ENCODE peak calls at places on chromosomes 7 and 10, in six cellular contexts. J is mesendoderm, P is IMR-90, A is trophoblast cell, H is H9, X is mesenchymal stem cell. M is an unnamed sample.

GRCh38 chr7:33862946-33863814 is 42.2 kb upstream of the BMPER start:
- DNase-seq in X (no peak), H (no peak), P (no peak), J (no peak), A (no peak), M (no peak)

GRCh38 chr10:71735709-71736569 is 16.4 kb upstream of the C10orf105 start:
- DNase-seq in H (no peak), X (no peak), A (no peak), P (no peak), J (no peak), M (no peak)

GRCh38 chr10:102342958-102343357 is 52.5 kb upstream of the NFKB2 start:
- DNase-seq in H (no peak), J (peak), A (no peak), P (peak), X (peak), M (no peak)

GRCh38 chr10:86632009-86632800 is 22.1 kb upstream of the OPN4 start:
- DNase-seq in J (peak), X (peak), A (no peak), H (peak), P (no peak), M (peak)

GRCh38 chr7:151715661-151716338 is 161.1 kb downstream of the PRKAG2 start:
- DNase-seq in J (no peak), A (no peak), P (no peak), H (no peak), X (no peak), M (no peak)

GRCh38 chr10:115384665-115385064 is 291.5 kb downstream of the ATRNL1 start:
- DNase-seq in J (no peak), A (no peak), P (no peak), X (no peak), H (no peak), M (no peak)

GRCh38 chr7:129514683-129515082 is 12.4 kb downstream of the SMKR1 start:
- DNase-seq in A (no peak), H (no peak), P (peak), J (peak), X (no peak), M (no peak)

GRCh38 chr7:134625571-134625970 is 21.1 kb upstream of the BPGM start:
- DNase-seq in A (no peak), J (no peak), P (peak), X (peak), H (no peak), M (no peak)

GRCh38 chr10:121168513-121169216 is 317.5 kb downstream of the WDR11 start:
- DNase-seq in P (no peak), A (no peak), X (no peak), H (peak), J (peak), M (no peak)

GRCh38 chr7:63093481-63093880 is 905.2 kb upstream of the ZNF722 start:
- DNase-seq in A (no peak), X (no peak), H (no peak), J (no peak), P (no peak), M (no peak)

GRCh38 chr10:44233561-44234470 is 151.1 kb downstream of the CXCL12 start:
- DNase-seq in A (no peak), P (no peak), J (peak), H (peak), X (peak), M (peak)

GRCh38 chr7:94883676-94884075 is 23.7 kb upstream of the PPP1R9A start:
- DNase-seq in P (no peak), X (no peak), A (no peak), H (no peak), J (no peak), M (no peak)

GRCh38 chr10:24929056-24929544 is 23.3 kb downstream of the PRTFDC1 start:
- DNase-seq in P (no peak), X (peak), H (no peak), J (no peak), A (no peak), M (no peak)

DNA sequence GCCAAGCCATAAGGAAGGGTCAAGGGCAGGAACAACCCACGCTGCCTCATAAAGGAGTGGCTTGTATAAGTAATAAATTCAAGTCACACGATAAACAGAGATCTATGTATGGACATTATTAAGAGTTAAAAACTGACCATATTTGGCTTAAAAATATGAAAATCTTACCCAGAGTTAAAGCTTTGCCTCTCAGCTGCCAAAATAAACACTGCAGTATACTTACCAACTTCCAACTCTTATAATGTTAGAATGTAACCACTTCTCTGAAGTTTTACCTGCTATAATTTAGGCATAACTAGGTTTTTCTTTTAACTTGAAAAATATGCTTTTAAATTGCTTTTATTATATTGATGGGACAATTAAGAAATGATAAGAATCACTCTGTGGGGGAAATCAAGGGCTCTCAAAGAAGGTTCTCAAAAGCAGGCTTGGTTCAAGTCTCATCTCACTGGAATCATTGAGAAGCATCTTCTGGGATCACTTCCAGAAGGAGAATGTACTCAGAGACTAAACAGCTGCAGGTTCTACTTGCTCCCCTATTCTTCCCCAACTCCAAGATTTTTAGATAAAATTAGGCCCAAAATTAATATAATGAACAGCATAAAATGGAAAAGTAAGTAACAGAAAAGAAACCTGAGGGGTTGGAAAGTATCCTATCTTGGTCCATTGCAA is 16.1 kb upstream of the CAV2 start:
- DNase-seq in X (no peak), H (no peak), A (no peak), J (no peak), P (peak), M (no peak)
- H2AK5ac ChIP-seq in X (no peak), H (no peak), A (no peak), J (no peak), P (peak), M (no peak)

GRCh38 chr10:130207205-130207604 is 71.0 kb downstream of the GLRX3 start:
- DNase-seq in P (no peak), H (no peak), J (no peak), A (no peak), X (no peak), M (no peak)
- H2AK5ac ChIP-seq in P (no peak), H (no peak), J (no peak), A (no peak), X (no peak), M (no peak)

GRCh38 chr7:158502068-158502750 is 85.4 kb downstream of the PTPRN2 start:
- DNase-seq in P (no peak), H (no peak), J (no peak), X (no peak), A (no peak), M (no peak)
- H2AK5ac ChIP-seq in P (no peak), H (no peak), J (no peak), X (no peak), A (no peak), M (peak)

GRCh38 chr10:11783558-11783865 is 39.6 kb upstream of the PROSER2 start:
- DNase-seq in A (peak), X (no peak), H (no peak), J (no peak), P (no peak), M (no peak)

GRCh38 chr10:11787846-11788245 is 35.3 kb upstream of the PROSER2 start:
- DNase-seq in H (no peak), P (no peak), J (no peak), A (no peak), X (no peak), M (no peak)

GRCh38 chr10:11789956-11790355 is 33.2 kb upstream of the PROSER2 start:
- DNase-seq in P (no peak), A (no peak), H (no peak), J (no peak), X (no peak), M (no peak)

GRCh38 chr10:11789294-11789693 is 33.9 kb upstream of the PROSER2 start:
- DNase-seq in X (no peak), P (no peak), A (no peak), J (no peak), H (no peak), M (no peak)

GRCh38 chr10:11787374-11787773 is 35.8 kb upstream of the PROSER2 start:
- DNase-seq in X (no peak), P (no peak), J (no peak), H (no peak), A (no peak), M (no peak)
- H2AK5ac ChIP-seq in X (no peak), P (no peak), J (no peak), H (no peak), A (no peak), M (no peak)

GRCh38 chr7:101687081-101687480 is 58.0 kb upstream of the MYL10 start:
- DNase-seq in P (no peak), H (no peak), A (no peak), X (no peak), J (no peak), M (no peak)
- H2AK5ac ChIP-seq in P (peak), H (no peak), A (no peak), X (no peak), J (no peak), M (no peak)

GRCh38 chr7:50769160-50769484 is 13.6 kb downstream of the GRB10 start:
- DNase-seq in P (no peak), X (no peak), A (no peak), H (peak), J (no peak), M (no peak)
- H2AK5ac ChIP-seq in P (no peak), X (no peak), A (no peak), H (no peak), J (no peak), M (no peak)

GRCh38 chr10:129541748-129542487 is 74.9 kb downstream of the MGMT start:
- DNase-seq in H (no peak), J (no peak), P (no peak), A (no peak), X (no peak), M (no peak)
- H2AK5ac ChIP-seq in H (no peak), J (no peak), P (no peak), A (no peak), X (no peak), M (peak)

GRCh38 chr7:76234931-76235441 is 33.3 kb downstream of the SRRM3 start:
- DNase-seq in A (peak), P (peak), J (peak), H (peak), X (peak), M (peak)
- H2AK5ac ChIP-seq in A (no peak), P (no peak), J (no peak), H (no peak), X (no peak), M (peak)

GRCh38 chr7:124590814-124591213 is 174.8 kb downstream of the GPR37 start:
- DNase-seq in H (no peak), J (no peak), P (no peak), X (no peak), A (no peak), M (no peak)
- H2AK5ac ChIP-seq in H (no peak), J (no peak), P (no peak), X (no peak), A (no peak), M (no peak)

DNA sequence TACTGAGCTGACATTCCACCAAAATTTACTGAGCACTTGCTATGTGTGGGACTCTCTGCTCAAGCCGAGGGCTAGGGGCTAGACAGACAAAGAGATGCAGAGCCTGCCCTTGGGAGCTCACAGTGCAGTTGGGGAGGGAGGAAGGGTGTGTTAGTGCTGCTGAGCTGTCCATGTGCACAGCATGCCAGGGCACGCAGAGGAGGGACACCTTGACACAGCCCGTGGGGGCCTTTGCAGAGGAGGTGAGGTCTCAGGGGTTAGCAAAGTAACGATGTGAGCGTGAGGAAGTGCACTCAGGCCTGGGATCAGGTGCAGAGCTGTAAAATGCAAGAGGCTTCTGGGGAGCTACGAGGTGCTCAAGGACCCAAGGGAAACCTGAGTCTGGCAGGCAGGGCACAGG is 16.4 kb downstream of the PRKCQ start:
- DNase-seq in H (no peak), A (no peak), P (no peak), X (no peak), J (no peak), M (no peak)
- H2AK5ac ChIP-seq in H (no peak), A (no peak), P (no peak), X (no peak), J (no peak), M (no peak)